ENCODE peak calls at places on chromosomes 16 and 17, in five cellular contexts. C is choroid plexus epithelial cell, W is psoas muscle, Q is IMR-90, L is heart right ventricle. V is an unnamed sample.

GRCh38 chr17:20992987-20993862 is 49.6 kb downstream of the USP22 start:
- DNase-seq in Q (peak), C (peak), L (peak), W (peak), V (peak)

GRCh38 chr16:68287276-68288251 is 23.2 kb downstream of the SLC7A6OS start:
- DNase-seq in Q (peak), C (peak), W (peak), L (peak), V (no peak)

GRCh38 chr16:24482681-24483202 is 56.6 kb upstream of the RBBP6 start:
- DNase-seq in C (peak), W (no peak), Q (no peak), L (no peak), V (no peak)

GRCh38 chr17:1259910-1260389 is 10.3 kb upstream of the BHLHA9 start:
- DNase-seq in Q (no peak), C (peak), L (no peak), W (no peak), V (no peak)

GRCh38 chr16:19499006-19499405 is 22.9 kb downstream of the GDE1 start:
- DNase-seq in C (no peak), L (no peak), W (no peak), Q (no peak), V (no peak)

GRCh38 chr17:79211061-79211770 is 136.6 kb downstream of the ENGASE start:
- DNase-seq in W (no peak), L (no peak), Q (no peak), C (no peak), V (no peak)

GRCh38 chr17:1435326-1435725 is 20.7 kb downstream of the CRK start:
- DNase-seq in L (no peak), C (no peak), Q (no peak), W (no peak), V (no peak)

GRCh38 chr16:19697756-19698318 is 20.2 kb downstream of the KNOP1 start:
- DNase-seq in W (no peak), Q (no peak), C (no peak), L (no peak), V (no peak)

GRCh38 chr17:83200231-83200699 is 120.9 kb downstream of the METRNL start:
- DNase-seq in W (peak), L (peak), Q (peak), C (no peak), V (no peak)

GRCh38 chr16:67198238-67198734 is 645 bp upstream of the ELMO3 start:
- DNase-seq in L (no peak), Q (peak), C (no peak), W (no peak), V (no peak)

GRCh38 chr17:923633-924032 is 55.9 kb downstream of the NXN start:
- DNase-seq in W (no peak), L (no peak), C (no peak), Q (no peak), V (no peak)

GRCh38 chr17:11506635-11507034 is 91.6 kb upstream of the DNAH9 start:
- DNase-seq in W (no peak), Q (no peak), C (peak), L (no peak), V (no peak)

GRCh38 chr17:64008830-64009229 is 10.7 kb downstream of the PRR29 start:
- DNase-seq in C (no peak), L (no peak), W (no peak), Q (no peak), V (no peak)

GRCh38 chr17:40326014-40326831 is 17.2 kb downstream of the RARA start:
- DNase-seq in C (no peak), Q (no peak), W (peak), L (peak), V (no peak)

GRCh38 chr17:49404906-49405305 is 9.8 kb downstream of the PHB1 start:
- DNase-seq in L (no peak), W (no peak), Q (no peak), C (peak), V (no peak)

GRCh38 chr17:4498461-4499397 is at the start of gene SPNS2:
- DNase-seq in C (peak), W (peak), Q (peak), L (peak), V (no peak)

GRCh38 chr16:50521246-50521900 is 26.8 kb upstream of the NKD1 start:
- DNase-seq in Q (no peak), W (no peak), L (no peak), C (no peak), V (no peak)

GRCh38 chr16:48479955-48480354 is 94.7 kb upstream of the SIAH1 start:
- DNase-seq in Q (peak), C (peak), W (no peak), L (no peak), V (no peak)

GRCh38 chr16:69859105-69859969 is 91.8 kb upstream of the CLEC18A start:
- DNase-seq in L (peak), W (no peak), C (peak), Q (no peak), V (no peak)

GRCh38 chr17:4005296-4006164 is 41.3 kb upstream of the ATP2A3 start:
- DNase-seq in L (no peak), Q (no peak), C (no peak), W (no peak), V (no peak)

GRCh38 chr17:72488542-72489272 is 367.9 kb downstream of the SOX9 start:
- DNase-seq in W (no peak), Q (no peak), L (no peak), C (peak), V (no peak)

GRCh38 chr17:31113939-31114338 is 19.2 kb downstream of the NF1 start:
- DNase-seq in Q (no peak), C (no peak), W (no peak), L (no peak), V (no peak)

GRCh38 chr17:6084226-6085161 is 14.3 kb downstream of the WSCD1 start:
- DNase-seq in Q (no peak), W (peak), L (no peak), C (no peak), V (no peak)

GRCh38 chr17:81345211-81346089 is 49.8 kb upstream of the BAHCC1 start:
- DNase-seq in L (peak), W (peak), Q (peak), C (peak), V (no peak)

GRCh38 chr17:82212331-82213250 is at the start of gene CCDC57:
- DNase-seq in L (peak), C (peak), Q (peak), W (peak), V (no peak)

GRCh38 chr17:43660816-43661493 is 767 bp downstream of the MEOX1 start:
- DNase-seq in Q (no peak), W (no peak), L (no peak), C (no peak), V (no peak)

GRCh38 chr16:66250686-66251405 is 115.6 kb upstream of the CDH5 start:
- DNase-seq in Q (peak), C (peak), L (peak), W (peak), V (no peak)

GRCh38 chr16:8814095-8814806 is 16.6 kb downstream of the PMM2 start:
- DNase-seq in L (no peak), Q (no peak), W (no peak), C (no peak), V (no peak)

GRCh38 chr16:72409428-72409827 is 237.5 kb upstream of the PMFBP1 start:
- DNase-seq in C (peak), Q (no peak), W (no peak), L (no peak), V (no peak)

GRCh38 chr16:53809088-53809951 is 105.4 kb downstream of the FTO start:
- DNase-seq in C (peak), Q (peak), L (no peak), W (no peak), V (no peak)

GRCh38 chr17:36931697-36932382 is 5.4 kb upstream of the LHX1 start:
- DNase-seq in C (no peak), Q (no peak), W (no peak), L (no peak), V (no peak)

GRCh38 chr17:69506489-69506888 is 92.0 kb downstream of the MAP2K6 start:
- DNase-seq in C (peak), Q (no peak), W (no peak), L (no peak), V (no peak)
- TF ChIP-seq CTCF in C (peak), Q (peak), W (no peak), L (peak), V (peak)

GRCh38 chr16:56690420-56691122 is 8.3 kb downstream of the MT1X start:
- DNase-seq in W (no peak), C (no peak), L (no peak), Q (no peak), V (no peak)
- H3K4me3 ChIP-seq in W (no peak), C (no peak), L (no peak), Q (no peak), V (no peak)

DNA sequence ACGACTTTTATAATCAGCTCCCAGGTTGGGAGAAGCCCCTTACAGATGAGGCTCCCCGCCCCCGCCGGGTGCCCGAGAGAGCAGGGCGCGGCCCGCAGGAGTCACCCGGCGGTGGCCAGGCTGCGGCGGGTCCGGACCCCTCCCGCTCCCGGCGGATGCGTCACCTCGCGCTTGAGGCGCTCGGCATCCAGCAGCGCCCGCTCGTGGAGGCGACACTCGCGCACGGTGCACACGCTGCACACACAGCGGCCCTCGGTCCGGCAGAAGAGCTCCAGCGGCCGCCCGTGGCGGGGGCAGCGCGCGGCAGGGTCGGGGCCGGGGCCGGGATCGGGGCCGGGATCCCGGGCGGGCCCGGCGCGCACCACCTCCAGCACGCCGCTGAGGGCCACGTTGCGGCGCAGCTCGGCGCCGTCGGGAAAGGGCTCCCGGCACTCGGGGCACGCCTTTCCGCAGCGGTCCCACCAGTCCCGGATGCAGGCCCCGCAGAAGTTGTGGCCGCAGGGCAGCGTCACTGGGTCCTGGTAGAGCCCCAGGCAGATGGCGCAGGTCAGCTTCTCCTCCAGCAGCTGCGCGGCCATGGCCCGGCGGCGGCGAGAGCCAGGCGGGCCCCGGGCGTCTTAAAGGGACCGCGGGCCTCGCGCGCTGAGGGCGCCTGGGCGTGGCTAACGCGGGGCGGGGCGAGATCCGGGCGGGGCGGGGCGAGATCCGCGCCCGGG is at the start of gene TRIM65:
- DNase-seq in Q (peak), W (peak), C (peak), L (peak), V (peak)
- TF ChIP-seq CTCF in Q (peak), W (peak), C (peak), L (peak), V (peak)

GRCh38 chr17:7589891-7590611 is at the start of gene SOX15:
- DNase-seq in W (no peak), L (no peak), Q (peak), C (no peak), V (no peak)
- H3K4me3 ChIP-seq in W (peak), L (peak), Q (no peak), C (no peak), V (no peak)